ENCODE peak calls at places on chromosomes 6 and 20, in nine cellular contexts. X is CD8-positive, alpha-beta T cell; V is GM23248; K is mammary epithelial cell; G is PC-3; W is ovary; R is substantia nigra; E is DND-41; L is cardiac muscle cell. F is an unnamed sample.

GRCh38 chr6:158043008-158043407 is 61.3 kb downstream of the SYNJ2 start:
- DNase-seq in X (no peak), V (no peak), K (no peak), G (no peak), W (no peak), R (no peak), E (no peak), L (no peak), F (no peak)

GRCh38 chr6:26351544-26351953 is 13.4 kb upstream of the BTN3A2 start:
- DNase-seq in X (no peak), V (peak), K (peak), G (peak), W (no peak), R (no peak), E (no peak), L (peak), F (peak)

GRCh38 chr6:117411474-117411873 is 14.3 kb downstream of the ROS1 start:
- DNase-seq in X (no peak), V (no peak), K (no peak), G (no peak), W (no peak), R (no peak), E (no peak), L (no peak), F (no peak)

GRCh38 chr6:31114540-31114876 is at the start of gene PSORS1C1:
- DNase-seq in X (no peak), V (peak), K (peak), G (peak), W (peak), R (no peak), E (no peak), L (peak), F (peak)

GRCh38 chr6:126170875-126171489 is 168.9 kb upstream of the CENPW start:
- DNase-seq in X (no peak), V (peak), K (peak), G (peak), W (no peak), R (no peak), E (peak), L (peak), F (peak)

GRCh38 chr6:2791124-2792050 is 26.2 kb downstream of the WRNIP1 start:
- DNase-seq in X (peak), V (peak), K (peak), G (peak), W (peak), R (peak), E (peak), L (peak), F (peak)

GRCh38 chr20:48626226-48626937 is 201.4 kb downstream of the PREX1 start:
- DNase-seq in X (no peak), V (no peak), K (no peak), G (no peak), W (no peak), R (no peak), E (peak), L (peak), F (peak)

GRCh38 chr6:6284231-6284966 is 36.1 kb downstream of the F13A1 start:
- DNase-seq in X (no peak), V (no peak), K (no peak), G (no peak), W (no peak), R (no peak), E (no peak), L (no peak), F (no peak)

GRCh38 chr6:41728954-41729353 is 6.5 kb downstream of the TFEB start:
- DNase-seq in X (no peak), V (no peak), K (no peak), G (no peak), W (no peak), R (no peak), E (no peak), L (no peak), F (no peak)

GRCh38 chr20:14845199-14846160 is 508.1 kb upstream of the FLRT3 start:
- DNase-seq in X (no peak), V (peak), K (peak), G (peak), W (no peak), R (no peak), E (no peak), L (no peak), F (no peak)

GRCh38 chr20:63639093-63639860 is 12.4 kb upstream of the GMEB2 start:
- DNase-seq in X (peak), V (no peak), K (no peak), G (no peak), W (no peak), R (no peak), E (peak), L (no peak), F (no peak)

GRCh38 chr20:11387189-11387754 is 530.4 kb upstream of the BTBD3 start:
- DNase-seq in X (no peak), V (peak), K (peak), G (peak), W (no peak), R (no peak), E (no peak), L (peak), F (peak)

GRCh38 chr6:20464041-20464440 is 62.4 kb downstream of the E2F3 start:
- DNase-seq in X (no peak), V (no peak), K (no peak), G (no peak), W (no peak), R (no peak), E (no peak), L (no peak), F (no peak)
- H3K27ac ChIP-seq in X (no peak), V (no peak), K (no peak), G (no peak), W (no peak), R (no peak), E (no peak), L (peak), F (no peak)

GRCh38 chr20:49907405-49908257 is 7.7 kb downstream of the SPATA2 start:
- DNase-seq in X (no peak), V (no peak), K (no peak), G (no peak), W (no peak), R (no peak), E (no peak), L (no peak), F (no peak)
- H3K27ac ChIP-seq in X (no peak), V (no peak), K (no peak), G (no peak), W (no peak), R (peak), E (no peak), L (no peak), F (no peak)

GRCh38 chr20:56826306-56826970 is 197.3 kb downstream of the TFAP2C start:
- DNase-seq in X (no peak), V (peak), K (no peak), G (no peak), W (no peak), R (no peak), E (no peak), L (peak), F (no peak)
- H3K27ac ChIP-seq in X (no peak), V (peak), K (peak), G (no peak), W (no peak), R (no peak), E (no peak), L (no peak), F (no peak)

GRCh38 chr20:17530153-17530552 is 1.0 kb downstream of the BFSP1 start:
- DNase-seq in X (no peak), V (no peak), K (no peak), G (no peak), W (no peak), R (no peak), E (no peak), L (no peak), F (no peak)

GRCh38 chr20:17530716-17531536 is at the start of gene BFSP1:
- DNase-seq in X (peak), V (peak), K (peak), G (peak), W (peak), R (peak), E (no peak), L (peak), F (peak)

GRCh38 chr20:17531537-17532025 is 402 bp upstream of the BFSP1 start:
- DNase-seq in X (no peak), V (no peak), K (no peak), G (no peak), W (no peak), R (no peak), E (no peak), L (no peak), F (no peak)

GRCh38 chr20:17534077-17534476 is 2.9 kb upstream of the BFSP1 start:
- DNase-seq in X (no peak), V (no peak), K (no peak), G (no peak), W (no peak), R (no peak), E (no peak), L (no peak), F (no peak)

DNA sequence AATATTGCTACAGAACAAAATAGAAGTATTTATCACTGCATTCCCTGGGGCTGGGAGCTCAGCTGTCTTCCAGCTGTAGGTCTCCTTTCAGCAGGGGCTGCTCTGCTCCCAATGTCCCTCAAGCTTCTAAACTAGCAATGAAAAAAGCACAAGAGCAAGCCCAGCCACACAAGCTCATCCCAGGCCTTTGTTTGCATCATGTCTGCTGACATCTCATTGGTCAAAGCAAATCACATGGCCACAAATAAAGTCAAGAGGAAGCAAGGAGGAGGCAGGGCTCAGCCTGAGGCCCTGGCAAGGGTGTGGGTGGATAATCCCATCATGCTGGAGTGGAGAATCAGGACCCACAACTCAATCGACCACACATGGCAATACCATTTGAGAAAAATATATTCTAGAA is 2.2 kb upstream of the BFSP1 start:
- DNase-seq in X (no peak), V (peak), K (peak), G (peak), W (no peak), R (peak), E (peak), L (peak), F (peak)
- H3K27ac ChIP-seq in X (no peak), V (no peak), K (no peak), G (no peak), W (no peak), R (no peak), E (no peak), L (no peak), F (no peak)

GRCh38 chr6:23851551-23851950 is 274.5 kb upstream of the NRSN1 start:
- DNase-seq in X (no peak), V (no peak), K (no peak), G (no peak), W (no peak), R (no peak), E (no peak), L (no peak), F (no peak)
- H3K27ac ChIP-seq in X (no peak), V (no peak), K (no peak), G (no peak), W (no peak), R (no peak), E (no peak), L (no peak), F (no peak)